ENCODE peak calls at places on chromosomes 16 and 17, in four cellular contexts. H is psoas muscle, E is right lobe of liver, K is thoracic aorta. P is an unnamed sample. For H3K27me3, the result is how much of the 10 kb centered on the place peaks cover.

GRCh38 chr16:14609716-14610115 is 20.3 kb downstream of the PARN start:
- DNase-seq in H (no peak), E (no peak), K (no peak), P (no peak)

GRCh38 chr17:77798481-77798880 is 160.0 kb upstream of the TNRC6C start:
- DNase-seq in H (no peak), E (no peak), K (no peak), P (no peak)

GRCh38 chr16:29825145-29826044 is 5.1 kb downstream of the MVP start:
- DNase-seq in H (peak), E (no peak), K (no peak), P (peak)

GRCh38 chr17:44219126-44219635 is 294 bp downstream of the UBTF start:
- DNase-seq in H (peak), E (peak), K (no peak), P (peak)

GRCh38 chr17:81090361-81091133 is 55.6 kb downstream of the BAIAP2 start:
- DNase-seq in H (peak), E (no peak), K (no peak), P (peak)

GRCh38 chr17:14197582-14197981 is 39.1 kb downstream of the CDRT15 start:
- DNase-seq in H (no peak), E (no peak), K (no peak), P (no peak)

GRCh38 chr17:76997981-76998531 is 129.9 kb downstream of the MGAT5B start:
- DNase-seq in H (no peak), E (no peak), K (no peak), P (no peak)

GRCh38 chr17:38415250-38416194 is 12.7 kb upstream of the ARHGAP23 start:
- DNase-seq in H (peak), E (no peak), K (no peak), P (no peak)

GRCh38 chr17:44197980-44198720 is 1.5 kb downstream of the ATXN7L3 start:
- DNase-seq in H (no peak), E (no peak), K (no peak), P (no peak)

GRCh38 chr16:22641030-22641671 is 130.5 kb downstream of the NPIPB5 start:
- DNase-seq in H (no peak), E (no peak), K (no peak), P (no peak)

GRCh38 chr17:42061641-42062487 is 11.5 kb upstream of the C17orf113 start:
- DNase-seq in H (no peak), E (no peak), K (no peak), P (no peak)

GRCh38 chr16:68973611-68974120 is 130.3 kb downstream of the TANGO6 start:
- DNase-seq in H (no peak), E (no peak), K (no peak), P (no peak)

GRCh38 chr17:7416323-7416722 is 3.8 kb upstream of the SPEM1 start:
- DNase-seq in H (no peak), E (no peak), K (no peak), P (no peak)

GRCh38 chr17:50026046-50026675 is 29.7 kb upstream of the ITGA3 start:
- DNase-seq in H (no peak), E (no peak), K (no peak), P (no peak)

GRCh38 chr17:81298325-81298990 is 3.4 kb upstream of the SLC38A10 start:
- DNase-seq in H (no peak), E (no peak), K (no peak), P (no peak)

GRCh38 chr16:6682142-6682811 is 650.4 kb upstream of the RBFOX1 start:
- DNase-seq in H (no peak), E (peak), K (no peak), P (no peak)

GRCh38 chr17:49566668-49567071 is 9.0 kb upstream of the NXPH3 start:
- DNase-seq in H (no peak), E (no peak), K (no peak), P (no peak)

GRCh38 chr16:56281256-56281805 is 90.0 kb downstream of the GNAO1 start:
- DNase-seq in H (no peak), E (no peak), K (no peak), P (no peak)

GRCh38 chr16:19432429-19432828 is 14.7 kb downstream of the TMC5 start:
- DNase-seq in H (no peak), E (no peak), K (no peak), P (no peak)

GRCh38 chr16:88691924-88692560 is 5.7 kb upstream of the SNAI3 start:
- DNase-seq in H (no peak), E (peak), K (no peak), P (no peak)

GRCh38 chr17:17377568-17377967 is 74.4 kb downstream of the NT5M start:
- DNase-seq in H (no peak), E (no peak), K (no peak), P (no peak)

GRCh38 chr17:45440161-45440859 is 7.6 kb upstream of the ARHGAP27 start:
- DNase-seq in H (no peak), E (no peak), K (no peak), P (no peak)

GRCh38 chr17:59381716-59382570 is 50.5 kb downstream of the YPEL2 start:
- DNase-seq in H (peak), E (peak), K (no peak), P (peak)

GRCh38 chr17:41984454-41984853 is 17.9 kb downstream of the CNP start:
- DNase-seq in H (no peak), E (no peak), K (no peak), P (no peak)

GRCh38 chr16:30369091-30369937 is 980 bp downstream of the TBC1D10B start:
- DNase-seq in H (no peak), E (no peak), K (no peak), P (no peak)

GRCh38 chr17:2024572-2025219 is 438 bp downstream of the RTN4RL1 start:
- DNase-seq in H (no peak), E (no peak), K (no peak), P (no peak)

GRCh38 chr17:2023692-2024571 is 1.2 kb downstream of the RTN4RL1 start:
- DNase-seq in H (peak), E (no peak), K (no peak), P (no peak)

GRCh38 chr17:2025220-2025621 is at the start of gene RTN4RL1:
- DNase-seq in H (peak), E (no peak), K (no peak), P (peak)

GRCh38 chr17:2027528-2028233 is 2.3 kb upstream of the DPH1 start:
- DNase-seq in H (no peak), E (no peak), K (no peak), P (no peak)

GRCh38 chr17:2025622-2026309 is 632 bp upstream of the RTN4RL1 start:
- DNase-seq in H (peak), E (peak), K (no peak), P (peak)
- TF ChIP-seq CTCF in H (peak), E (peak), K (peak), P (peak)

DNA sequence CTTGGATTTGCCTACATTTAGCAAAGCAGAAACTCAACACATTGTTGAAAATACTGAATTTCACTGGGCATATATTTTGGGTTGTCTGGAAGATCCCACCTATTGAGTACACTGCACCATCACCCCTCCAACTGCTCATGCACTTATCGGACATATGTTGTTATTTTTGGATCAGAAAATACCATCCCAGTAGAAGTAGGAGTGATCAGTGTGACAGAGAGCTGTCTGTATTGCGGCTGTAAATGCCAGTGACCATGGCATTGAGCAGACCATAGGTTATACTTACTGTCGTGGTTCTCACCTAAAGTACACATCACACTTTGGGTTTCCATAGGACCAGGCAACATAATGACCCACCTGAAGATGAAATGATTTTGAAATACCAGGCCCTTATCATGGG is 264.7 kb downstream of the CDH13 start:
- DNase-seq in H (no peak), E (no peak), K (no peak), P (no peak)
- H3K27me3 ChIP-seq in H (under half), E (under half), K (under half), P (under half)

GRCh38 chr17:9020096-9020823 is 1.1 kb upstream of the NTN1 start:
- DNase-seq in H (no peak), E (no peak), K (no peak), P (no peak)
- H3K4me3 ChIP-seq in H (peak), E (peak), K (peak), P (peak)

GRCh38 chr17:75182569-75183436 is at the start of gene SUMO2:
- DNase-seq in H (peak), E (peak), K (peak), P (peak)
- TF ChIP-seq CTCF in H (peak), E (no peak), K (peak), P (peak)

DNA sequence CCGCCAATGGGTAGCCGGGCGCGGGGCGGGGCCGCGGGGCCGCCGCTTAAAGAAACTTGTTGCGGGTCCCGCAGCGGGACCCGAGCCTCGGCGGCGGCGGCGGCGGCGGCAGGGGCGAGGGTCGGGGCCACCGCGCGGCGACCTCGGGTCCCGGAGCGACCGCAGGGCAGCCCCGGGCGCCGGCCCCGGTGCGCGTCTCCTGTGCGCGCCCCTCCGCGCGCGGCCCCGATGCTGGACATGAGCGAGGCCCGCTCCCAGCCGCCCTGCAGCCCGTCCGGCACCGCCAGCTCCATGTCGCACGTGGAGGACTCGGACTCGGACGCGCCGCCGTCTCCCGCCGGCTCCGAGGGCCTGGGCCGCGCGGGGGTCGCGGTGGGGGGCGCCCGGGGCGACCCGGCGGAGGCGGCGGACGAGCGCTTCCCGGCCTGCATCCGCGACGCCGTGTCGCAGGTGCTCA is at the start of gene SOX8:
- DNase-seq in H (no peak), E (no peak), K (no peak), P (no peak)
- H3K27me3 ChIP-seq in H (under half), E (under half), K (under half), P (half or more)

DNA sequence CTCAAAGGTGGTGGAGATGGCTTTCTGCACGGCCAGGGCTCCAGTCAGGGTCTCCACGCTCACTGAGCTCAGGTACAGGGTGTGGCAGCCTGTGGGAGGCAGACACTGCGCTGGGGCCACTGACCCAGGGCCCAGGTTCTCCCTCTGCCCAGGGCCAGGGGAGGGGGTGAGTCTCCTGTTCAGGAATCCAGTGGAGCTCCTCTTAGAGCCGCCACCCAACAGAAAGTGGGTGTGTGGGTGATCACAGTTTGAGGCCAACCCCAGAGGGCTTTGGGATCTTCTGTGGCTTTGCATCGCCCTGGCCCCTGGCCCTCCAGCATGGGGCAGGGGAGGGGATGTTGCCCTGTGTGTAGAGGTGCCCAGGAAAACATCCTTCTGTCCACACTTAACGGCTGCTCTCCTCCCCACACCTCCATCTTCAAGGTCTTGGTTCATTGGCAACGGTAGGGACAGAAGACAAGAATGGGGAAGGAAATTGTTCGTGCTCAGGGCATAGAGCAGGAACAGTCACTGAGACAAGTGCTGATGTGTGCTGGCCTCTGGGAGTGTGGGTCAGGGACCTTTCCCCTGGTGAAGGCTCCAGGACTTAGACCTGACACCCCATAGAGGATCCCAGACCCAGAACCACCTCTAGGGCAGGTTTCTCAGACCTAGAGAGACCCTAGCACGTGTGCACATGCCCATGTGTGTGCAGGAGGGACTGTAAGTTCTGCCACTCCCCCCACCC is 21.5 kb downstream of the TNS4 start:
- DNase-seq in H (no peak), E (no peak), K (no peak), P (no peak)
- H3K4me3 ChIP-seq in H (no peak), E (no peak), K (no peak), P (no peak)

DNA sequence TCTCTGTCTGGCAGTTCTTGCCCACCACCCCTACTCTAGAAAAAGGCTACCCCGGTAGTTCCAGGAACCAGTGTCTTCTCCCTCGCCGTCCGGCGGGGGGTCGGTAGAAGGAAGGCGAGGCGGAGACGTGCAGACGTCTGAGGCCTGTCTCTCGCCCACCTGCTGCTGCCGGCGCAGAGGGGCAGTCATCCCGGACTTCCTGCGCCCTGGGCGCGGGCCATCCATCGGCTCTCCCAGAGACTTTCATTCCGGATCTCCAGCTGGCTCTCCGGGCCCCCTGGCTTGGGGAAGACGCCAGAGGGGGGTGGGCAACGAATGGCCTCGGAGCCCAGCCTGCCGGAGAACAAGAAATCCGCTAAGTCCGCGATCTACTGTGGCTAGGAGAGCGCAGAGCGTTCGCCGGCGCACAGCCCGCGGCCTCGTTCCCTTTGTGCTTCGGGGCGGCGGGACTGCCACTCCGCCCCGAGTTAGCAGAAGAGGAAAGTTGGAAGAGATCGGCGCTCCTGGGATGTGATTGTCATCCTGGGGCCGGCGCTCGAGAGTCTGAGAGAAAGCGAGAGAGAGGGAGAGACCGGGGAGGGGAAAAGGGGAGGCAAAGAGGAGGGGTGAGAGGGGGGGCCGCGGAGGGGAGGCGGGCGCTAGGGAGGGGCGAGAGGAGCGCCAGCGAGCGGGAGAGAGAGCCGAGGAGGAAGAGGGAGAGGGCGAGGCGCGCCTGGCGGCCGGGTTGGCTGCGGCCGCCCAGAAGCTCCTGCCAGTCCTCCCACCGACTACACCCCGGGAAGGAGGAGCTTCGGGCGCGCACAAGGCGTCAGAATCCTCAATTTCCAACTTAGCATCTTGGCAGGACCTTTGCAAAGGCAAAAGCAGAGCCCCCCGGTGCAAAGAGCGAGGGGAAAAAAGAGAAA is at the start of gene IRX5:
- DNase-seq in H (peak), E (peak), K (peak), P (peak)
- TF ChIP-seq CTCF in H (peak), E (no peak), K (peak), P (peak)

DNA sequence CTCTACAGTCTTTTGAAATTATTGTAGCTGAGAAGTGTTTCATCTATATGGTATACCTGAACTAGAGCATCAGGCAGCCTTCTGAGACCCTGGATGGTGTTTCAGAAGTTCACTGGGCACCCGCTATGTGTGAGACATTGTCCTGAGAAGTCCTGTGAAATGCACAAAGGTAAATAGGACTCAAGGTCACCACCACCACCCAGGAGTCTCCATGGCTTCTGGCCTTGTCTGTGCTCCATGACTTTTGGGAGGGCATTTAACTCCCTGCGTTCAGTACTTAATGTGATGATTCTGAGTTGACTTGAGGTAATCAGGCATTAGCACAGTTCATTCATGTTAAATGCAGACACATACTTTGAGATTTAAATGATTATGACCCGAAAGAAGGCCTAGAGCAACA is 1.1 kb downstream of the MLYCD start:
- DNase-seq in H (no peak), E (no peak), K (no peak), P (no peak)
- H3K27me3 ChIP-seq in H (under half), E (under half), K (under half), P (under half)

GRCh38 chr17:75048396-75048933 is 1.4 kb downstream of the KCTD2 start:
- DNase-seq in H (no peak), E (peak), K (peak), P (no peak)
- H3K4me3 ChIP-seq in H (peak), E (peak), K (peak), P (peak)

DNA sequence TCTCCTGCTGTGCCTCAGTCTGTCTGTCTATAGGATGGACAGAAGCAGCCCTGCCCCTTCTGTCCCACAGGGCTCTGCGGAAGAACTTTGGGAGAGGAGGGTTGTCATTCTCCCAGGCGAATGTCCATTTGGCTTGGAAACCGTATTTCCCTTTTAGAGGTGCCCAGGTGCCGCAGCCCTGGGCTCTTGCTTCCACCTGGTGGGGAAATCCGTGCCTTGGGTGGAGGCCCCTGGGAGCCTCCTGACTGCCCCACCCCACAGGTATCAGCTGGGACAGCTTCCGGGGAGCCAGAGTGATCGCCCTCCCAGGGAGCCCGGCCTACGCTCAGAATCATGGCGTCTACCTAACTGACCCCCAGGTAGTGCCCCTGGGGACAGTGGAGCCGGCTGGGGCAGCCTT is 12.7 kb downstream of the FCSK start:
- DNase-seq in H (no peak), E (no peak), K (no peak), P (no peak)
- TF ChIP-seq CTCF in H (no peak), E (no peak), K (no peak), P (no peak)